ENCODE peak calls at places on chromosomes 4 and X, in four cellular contexts. One of them, this sample, is unnamed. For H3K27me3 and H3K9me3, the result is how much of the 10 kb centered on the place peaks cover.

GRCh38 chr4:139144161-139144859 is 32.7 kb downstream of the ELF2 start:
- DNase-seq in CD8-positive, alpha-beta T cell: no peak
- DNase-seq in right atrium auricular region: peak
- DNase-seq in colonic mucosa: peak
- DNase-seq in this sample: no peak

GRCh38 chr4:7781361-7781760 is 158.3 kb downstream of the AFAP1 start:
- DNase-seq in CD8-positive, alpha-beta T cell: no peak
- DNase-seq in right atrium auricular region: no peak
- DNase-seq in colonic mucosa: no peak
- DNase-seq in this sample: no peak

GRCh38 chr4:11650801-11651596 is 222.3 kb upstream of the HS3ST1 start:
- DNase-seq in CD8-positive, alpha-beta T cell: no peak
- DNase-seq in right atrium auricular region: no peak
- DNase-seq in colonic mucosa: no peak
- DNase-seq in this sample: no peak

GRCh38 chr4:185702147-185702663 is 109.8 kb downstream of the SORBS2 start:
- DNase-seq in CD8-positive, alpha-beta T cell: no peak
- DNase-seq in right atrium auricular region: no peak
- DNase-seq in colonic mucosa: no peak
- DNase-seq in this sample: no peak

GRCh38 chr4:95087657-95088455 is 330.1 kb downstream of the BMPR1B start:
- DNase-seq in CD8-positive, alpha-beta T cell: no peak
- DNase-seq in right atrium auricular region: no peak
- DNase-seq in colonic mucosa: no peak
- DNase-seq in this sample: no peak

GRCh38 chr4:83013420-83013867 is 2.8 kb upstream of the LIN54 start:
- DNase-seq in CD8-positive, alpha-beta T cell: no peak
- DNase-seq in right atrium auricular region: no peak
- DNase-seq in colonic mucosa: no peak
- DNase-seq in this sample: no peak

GRCh38 chrX:39705299-39705698 is 392.5 kb downstream of the BCOR start:
- DNase-seq in CD8-positive, alpha-beta T cell: no peak
- DNase-seq in right atrium auricular region: peak
- DNase-seq in colonic mucosa: peak
- DNase-seq in this sample: no peak

GRCh38 chrX:46683023-46683422 is 75.9 kb downstream of the SLC9A7 start:
- DNase-seq in CD8-positive, alpha-beta T cell: no peak
- DNase-seq in right atrium auricular region: no peak
- DNase-seq in colonic mucosa: no peak
- DNase-seq in this sample: no peak

GRCh38 chr4:161554372-161554990 is 609.3 kb downstream of the FSTL5 start:
- DNase-seq in CD8-positive, alpha-beta T cell: no peak
- DNase-seq in right atrium auricular region: no peak
- DNase-seq in colonic mucosa: no peak
- DNase-seq in this sample: no peak

GRCh38 chrX:39577976-39578962 is 519.5 kb downstream of the BCOR start:
- DNase-seq in CD8-positive, alpha-beta T cell: peak
- DNase-seq in right atrium auricular region: peak
- DNase-seq in colonic mucosa: peak
- DNase-seq in this sample: peak

GRCh38 chr4:81565137-81565870 is 93.6 kb upstream of the RASGEF1B start:
- DNase-seq in CD8-positive, alpha-beta T cell: no peak
- DNase-seq in right atrium auricular region: peak
- DNase-seq in colonic mucosa: peak
- DNase-seq in this sample: no peak

DNA sequence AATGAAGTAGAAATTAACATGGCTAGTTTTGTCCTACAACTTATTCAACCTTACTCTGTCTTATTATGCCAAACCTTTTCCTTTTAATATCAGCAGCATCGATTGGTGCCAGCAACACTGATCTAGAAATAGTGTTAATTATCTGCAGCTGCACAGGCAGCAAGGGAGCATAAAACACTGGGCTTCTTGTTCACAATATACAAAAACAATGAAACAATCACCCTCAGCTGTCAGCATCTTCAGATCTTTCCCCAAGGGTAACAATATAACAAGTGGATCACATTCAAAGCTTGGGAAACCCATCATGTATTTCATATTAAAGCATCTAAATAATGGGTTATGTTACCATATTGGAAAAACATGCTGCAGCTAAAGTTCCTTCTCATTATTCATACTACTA is 238.1 kb downstream of the SPOCK3 start:
- DNase-seq in CD8-positive, alpha-beta T cell: no peak
- DNase-seq in right atrium auricular region: no peak
- DNase-seq in colonic mucosa: no peak
- DNase-seq in this sample: no peak
- H3K27me3 ChIP-seq in CD8-positive, alpha-beta T cell: under half
- H3K27me3 ChIP-seq in right atrium auricular region: under half
- H3K27me3 ChIP-seq in colonic mucosa: under half
- H3K27me3 ChIP-seq in this sample: under half

GRCh38 chr4:74366367-74366891 is 1.5 kb downstream of the EREG start:
- DNase-seq in CD8-positive, alpha-beta T cell: no peak
- DNase-seq in right atrium auricular region: no peak
- DNase-seq in colonic mucosa: no peak
- DNase-seq in this sample: no peak

GRCh38 chr4:74364649-74365491 is at the start of gene EREG:
- DNase-seq in CD8-positive, alpha-beta T cell: no peak
- DNase-seq in right atrium auricular region: no peak
- DNase-seq in colonic mucosa: peak
- DNase-seq in this sample: no peak

GRCh38 chr4:74367656-74368055 is 2.7 kb downstream of the EREG start:
- DNase-seq in CD8-positive, alpha-beta T cell: no peak
- DNase-seq in right atrium auricular region: no peak
- DNase-seq in colonic mucosa: peak
- DNase-seq in this sample: no peak

GRCh38 chr4:74362347-74362746 is 2.6 kb upstream of the EREG start:
- DNase-seq in CD8-positive, alpha-beta T cell: no peak
- DNase-seq in right atrium auricular region: no peak
- DNase-seq in colonic mucosa: no peak
- DNase-seq in this sample: no peak

GRCh38 chr4:74365761-74366160 is 816 bp downstream of the EREG start:
- DNase-seq in CD8-positive, alpha-beta T cell: no peak
- DNase-seq in right atrium auricular region: no peak
- DNase-seq in colonic mucosa: peak
- DNase-seq in this sample: no peak
- H3K4me3 ChIP-seq in CD8-positive, alpha-beta T cell: no peak
- H3K4me3 ChIP-seq in right atrium auricular region: peak
- H3K4me3 ChIP-seq in colonic mucosa: peak
- H3K4me3 ChIP-seq in this sample: no peak

DNA sequence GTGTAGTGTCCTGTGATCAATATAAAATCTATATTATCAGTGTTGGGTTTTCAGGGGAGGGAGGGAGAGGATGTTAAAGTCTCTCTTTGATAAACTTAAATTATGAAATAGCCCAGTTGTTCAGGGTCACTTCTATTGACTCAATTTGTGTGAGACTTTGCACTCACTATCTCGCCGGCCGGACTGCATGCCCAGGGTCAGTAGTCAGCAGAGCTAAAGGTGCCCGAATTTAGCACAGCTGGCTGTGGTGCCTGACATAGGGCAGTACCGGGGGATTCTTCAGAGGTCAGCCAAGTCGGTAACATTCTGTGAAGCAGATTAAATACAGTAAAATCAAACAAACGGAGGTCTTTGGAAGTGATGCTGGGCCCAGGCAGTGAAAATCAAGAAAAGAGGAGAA is 19.2 kb downstream of the GABRQ start:
- DNase-seq in CD8-positive, alpha-beta T cell: no peak
- DNase-seq in right atrium auricular region: no peak
- DNase-seq in colonic mucosa: no peak
- DNase-seq in this sample: no peak
- H3K9me3 ChIP-seq in CD8-positive, alpha-beta T cell: under half
- H3K9me3 ChIP-seq in right atrium auricular region: under half
- H3K9me3 ChIP-seq in colonic mucosa: under half
- H3K9me3 ChIP-seq in this sample: under half

GRCh38 chrX:153379971-153380581 is 21.1 kb downstream of the PNMA6E start:
- DNase-seq in CD8-positive, alpha-beta T cell: no peak
- DNase-seq in right atrium auricular region: no peak
- DNase-seq in colonic mucosa: no peak
- DNase-seq in this sample: no peak

GRCh38 chrX:153378607-153379006 is 22.5 kb downstream of the PNMA6E start:
- DNase-seq in CD8-positive, alpha-beta T cell: no peak
- DNase-seq in right atrium auricular region: no peak
- DNase-seq in colonic mucosa: no peak
- DNase-seq in this sample: no peak

GRCh38 chrX:153379508-153379907 is 21.6 kb downstream of the PNMA6E start:
- DNase-seq in CD8-positive, alpha-beta T cell: no peak
- DNase-seq in right atrium auricular region: no peak
- DNase-seq in colonic mucosa: no peak
- DNase-seq in this sample: no peak

GRCh38 chrX:153375571-153375970 is 25.6 kb downstream of the PNMA6E start:
- DNase-seq in CD8-positive, alpha-beta T cell: no peak
- DNase-seq in right atrium auricular region: no peak
- DNase-seq in colonic mucosa: no peak
- DNase-seq in this sample: no peak

DNA sequence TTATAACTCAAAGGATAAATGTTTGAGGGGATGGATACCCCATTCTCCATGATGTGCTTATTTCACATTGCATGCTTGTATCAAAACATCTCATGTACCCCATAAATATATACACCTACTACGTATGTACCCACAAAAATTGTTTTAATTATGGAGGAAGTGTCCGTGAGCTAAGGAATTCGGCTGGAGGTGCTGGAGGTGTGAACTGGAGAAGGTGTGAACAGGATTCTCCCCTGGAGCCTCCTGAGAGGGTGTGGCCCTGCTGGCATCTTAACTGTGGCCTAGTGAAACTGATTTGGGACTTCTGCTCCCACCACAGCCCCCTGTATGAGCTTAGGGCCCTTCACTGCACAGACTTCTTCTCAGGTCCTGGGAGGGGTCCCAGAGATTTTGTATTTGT is 23.4 kb downstream of the PNMA6E start:
- DNase-seq in CD8-positive, alpha-beta T cell: no peak
- DNase-seq in right atrium auricular region: no peak
- DNase-seq in colonic mucosa: no peak
- DNase-seq in this sample: no peak
- H3K27me3 ChIP-seq in CD8-positive, alpha-beta T cell: under half
- H3K27me3 ChIP-seq in right atrium auricular region: under half
- H3K27me3 ChIP-seq in colonic mucosa: under half
- H3K27me3 ChIP-seq in this sample: under half

DNA sequence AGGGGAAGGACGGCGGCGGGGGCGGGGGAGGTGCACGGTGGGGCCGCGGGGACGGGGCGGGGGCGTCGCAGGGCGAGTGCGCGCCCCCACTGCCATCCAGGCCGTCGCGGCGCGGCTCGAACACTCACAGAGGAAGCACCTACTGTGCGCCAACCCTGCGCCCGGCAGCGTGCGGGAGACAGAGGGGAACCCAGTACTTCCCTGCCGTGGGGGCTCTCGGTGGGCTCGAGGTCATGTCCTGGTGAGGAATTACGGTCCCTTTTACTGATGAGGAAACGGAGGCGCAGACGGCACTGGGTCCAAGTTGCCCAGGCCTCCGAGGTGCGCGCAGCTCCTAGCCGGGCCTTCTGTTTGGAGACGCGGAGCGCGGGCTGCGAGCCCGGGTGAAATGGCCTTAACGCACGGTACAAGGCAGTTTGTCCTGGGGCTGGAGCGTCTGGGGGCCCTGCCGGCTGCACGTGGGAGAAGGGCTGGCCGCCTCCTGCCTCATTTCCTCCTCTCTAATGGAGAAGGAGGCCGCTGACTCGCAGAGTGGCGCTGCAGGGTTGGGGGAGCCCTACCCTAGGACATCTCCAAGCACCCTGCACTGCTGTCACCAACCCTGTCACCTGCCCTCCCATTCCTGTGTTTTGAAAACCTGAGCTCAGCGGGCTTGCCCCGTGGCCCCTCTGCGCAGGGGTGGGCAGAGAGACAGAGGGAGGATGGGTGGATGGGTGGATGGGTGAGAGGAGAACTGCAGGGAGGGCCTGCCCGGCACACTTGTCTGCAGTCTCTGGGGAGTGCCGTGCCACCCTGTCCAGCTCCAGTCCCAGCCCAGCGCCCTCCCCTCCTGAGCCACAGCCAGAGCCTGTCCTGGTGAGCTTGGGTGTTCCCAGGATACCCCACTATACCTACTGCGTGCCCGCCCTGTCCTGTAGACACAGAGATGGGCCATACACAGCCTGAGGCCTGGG is 106.0 kb downstream of the ADRA2C start:
- DNase-seq in CD8-positive, alpha-beta T cell: no peak
- DNase-seq in right atrium auricular region: no peak
- DNase-seq in colonic mucosa: no peak
- DNase-seq in this sample: no peak
- H3K4me3 ChIP-seq in CD8-positive, alpha-beta T cell: no peak
- H3K4me3 ChIP-seq in right atrium auricular region: peak
- H3K4me3 ChIP-seq in colonic mucosa: no peak
- H3K4me3 ChIP-seq in this sample: no peak

GRCh38 chr4:73213917-73214663 is 44.5 kb downstream of the ANKRD17 start:
- DNase-seq in CD8-positive, alpha-beta T cell: no peak
- DNase-seq in right atrium auricular region: no peak
- DNase-seq in colonic mucosa: no peak
- DNase-seq in this sample: no peak
- H3K9me3 ChIP-seq in CD8-positive, alpha-beta T cell: under half
- H3K9me3 ChIP-seq in right atrium auricular region: under half
- H3K9me3 ChIP-seq in colonic mucosa: under half
- H3K9me3 ChIP-seq in this sample: under half

DNA sequence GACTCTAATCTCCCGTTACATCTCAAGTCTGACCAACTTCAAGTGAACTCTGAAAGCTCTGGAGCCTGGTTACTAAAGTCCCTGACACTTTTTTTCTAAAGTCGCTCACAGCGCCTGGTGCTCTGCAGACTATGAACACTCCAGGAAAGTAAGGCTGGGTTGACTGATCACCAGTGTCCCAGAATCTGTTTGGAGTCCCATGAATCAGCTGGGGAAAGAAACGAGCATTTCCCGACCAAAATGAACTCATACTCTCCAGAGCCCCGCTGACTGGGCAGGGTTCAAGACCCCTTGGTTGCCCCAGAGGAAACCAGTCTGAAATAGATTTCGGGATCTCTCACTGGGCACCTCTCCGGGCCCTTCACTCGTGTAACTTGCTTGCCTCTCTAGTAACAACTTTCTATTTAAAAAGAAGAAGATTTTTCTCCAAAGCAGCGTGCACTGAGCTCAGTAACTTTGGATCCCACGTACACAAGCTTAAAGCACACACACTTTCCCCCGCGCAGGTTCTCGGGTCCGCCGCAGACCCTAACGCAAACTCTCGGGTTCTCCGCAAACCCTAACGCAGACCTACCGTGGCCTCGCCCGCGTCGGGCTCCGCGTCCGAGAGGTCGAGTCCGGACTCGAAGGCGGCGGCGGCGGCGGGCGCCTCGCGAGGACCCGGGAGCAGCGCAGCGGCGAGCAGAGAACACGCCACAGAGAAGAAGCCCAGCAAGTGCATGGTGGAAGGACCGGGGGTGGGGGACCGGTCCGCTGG is 953 bp downstream of the VEGFC start:
- DNase-seq in CD8-positive, alpha-beta T cell: no peak
- DNase-seq in right atrium auricular region: no peak
- DNase-seq in colonic mucosa: no peak
- DNase-seq in this sample: no peak
- H3K27me3 ChIP-seq in CD8-positive, alpha-beta T cell: under half
- H3K27me3 ChIP-seq in right atrium auricular region: under half
- H3K27me3 ChIP-seq in colonic mucosa: under half
- H3K27me3 ChIP-seq in this sample: under half